ENCODE peak calls at places on chromosomes 7 and 10, in four cellular contexts. A is activated T-cell treated with anti-CD3 and anti-CD28 coated beads, Interleukin-2, amount 50 U/mL, for 48 hours; U is cardiac muscle cell; K is heart right ventricle. Q is an unnamed sample.

GRCh38 chr7:112497481-112497880 is 16.7 kb downstream of the LSMEM1 start:
- DNase-seq in A (no peak), U (peak), K (no peak), Q (no peak)

GRCh38 chr7:39133088-39133487 is 155.4 kb downstream of the POU6F2 start:
- DNase-seq in A (no peak), U (no peak), K (no peak), Q (no peak)

GRCh38 chr10:31083765-31084184 is 52.1 kb upstream of the ZNF438 start:
- DNase-seq in A (peak), U (peak), K (peak), Q (peak)

GRCh38 chr7:96397936-96398596 is 76.2 kb upstream of the SLC25A13 start:
- DNase-seq in A (no peak), U (peak), K (no peak), Q (no peak)

GRCh38 chr10:22483132-22483531 is 137.8 kb downstream of the SPAG6 start:
- DNase-seq in A (no peak), U (no peak), K (no peak), Q (no peak)

GRCh38 chr10:11516419-11516721 is 95.1 kb downstream of the USP6NL start:
- DNase-seq in A (no peak), U (no peak), K (no peak), Q (no peak)

GRCh38 chr10:76866841-76867586 is 770.6 kb downstream of the KCNMA1 start:
- DNase-seq in A (no peak), U (no peak), K (no peak), Q (no peak)

GRCh38 chr10:5861269-5862031 is 28.2 kb downstream of the ANKRD16 start:
- DNase-seq in A (no peak), U (no peak), K (no peak), Q (no peak)

GRCh38 chr7:7870590-7870989 is 98.0 kb upstream of the GLCCI1 start:
- DNase-seq in A (no peak), U (no peak), K (no peak), Q (no peak)

GRCh38 chr7:17347426-17347825 is 49.0 kb downstream of the AHR start:
- DNase-seq in A (no peak), U (no peak), K (no peak), Q (no peak)

GRCh38 chr10:98577168-98577567 is 130.4 kb upstream of the HPS1 start:
- DNase-seq in A (no peak), U (no peak), K (no peak), Q (no peak)

GRCh38 chr10:7251696-7252465 is 159.0 kb downstream of the SFMBT2 start:
- DNase-seq in A (no peak), U (peak), K (peak), Q (peak)

GRCh38 chr7:3957735-3958491 is 656.9 kb downstream of the SDK1 start:
- DNase-seq in A (no peak), U (no peak), K (no peak), Q (no peak)

GRCh38 chr10:105615986-105616385 is 974.9 kb downstream of the SORCS3 start:
- DNase-seq in A (no peak), U (no peak), K (no peak), Q (no peak)

GRCh38 chr10:85858776-85859515 is 507.6 kb downstream of the GRID1 start:
- DNase-seq in A (no peak), U (no peak), K (no peak), Q (no peak)

GRCh38 chr7:70379210-70379609 is 752.7 kb upstream of the GALNT17 start:
- DNase-seq in A (no peak), U (no peak), K (no peak), Q (no peak)

GRCh38 chr10:101595591-101596433 is 7.7 kb downstream of the DPCD start:
- DNase-seq in A (no peak), U (no peak), K (peak), Q (no peak)

GRCh38 chr7:35781767-35782515 is 18.9 kb upstream of the SEPTIN7 start:
- DNase-seq in A (no peak), U (no peak), K (no peak), Q (no peak)

GRCh38 chr10:99395750-99396445 is 34.5 kb downstream of the GOT1 start:
- DNase-seq in A (no peak), U (no peak), K (no peak), Q (no peak)

GRCh38 chr7:44880317-44881018 is 4.9 kb downstream of the PURB start:
- DNase-seq in A (no peak), U (no peak), K (no peak), Q (no peak)

GRCh38 chr10:60480865-60481563 is 91.3 kb upstream of the ANK3 start:
- DNase-seq in A (no peak), U (no peak), K (peak), Q (no peak)

GRCh38 chr10:111289467-111289866 is 212.6 kb downstream of the ADRA2A start:
- DNase-seq in A (no peak), U (no peak), K (no peak), Q (no peak)

GRCh38 chr7:288671-289101 is 1.3 kb upstream of the FOXL3 start:
- DNase-seq in A (no peak), U (no peak), K (no peak), Q (peak)

GRCh38 chr7:70694357-70694908 is 437.5 kb upstream of the GALNT17 start:
- DNase-seq in A (peak), U (peak), K (peak), Q (peak)

GRCh38 chr10:76433161-76434005 is 1002.0 kb downstream of the LRMDA start:
- DNase-seq in A (no peak), U (peak), K (peak), Q (peak)

GRCh38 chr7:143368387-143368786 is 5.9 kb upstream of the FAM131B start:
- DNase-seq in A (no peak), U (no peak), K (no peak), Q (no peak)

GRCh38 chr10:14478639-14479038 is 147.9 kb upstream of the FRMD4A start:
- DNase-seq in A (no peak), U (peak), K (peak), Q (peak)

Q was measured in left cardiac atrium.